ENCODE peak calls at places on chromosomes 1 and 21, in eight cellular contexts. V is aorta; E is CD8-positive, alpha-beta memory T cell; C is EL; T is EH; S is fibroblast of gingiva; M is stimulated activated effector memory CD8-positive, alpha-beta T cell treated with anti-CD3 and anti-CD28 coated beads, Interleukin-12 subunit alpha, Interleukin-12 subunit beta, amount 100 ng/mL, for 72 hours; L is central memory CD4-positive, alpha-beta T cell. P is an unnamed sample.

GRCh38 chr1:81030441-81030840 is 770.3 kb upstream of the ADGRL2 start:
- DNase-seq in L (no peak), V (no peak), E (no peak), S (no peak), C (no peak), M (no peak), T (no peak), P (no peak)

GRCh38 chr1:43930168-43930948 is 3.2 kb upstream of the ARTN start:
- DNase-seq in L (no peak), C (no peak), S (no peak), V (peak), E (no peak), T (no peak), M (no peak), P (no peak)

GRCh38 chr21:27149034-27149433 is 182.1 kb upstream of the ADAMTS5 start:
- DNase-seq in E (no peak), M (no peak), T (peak), S (peak), L (no peak), C (peak), V (no peak), P (peak)

GRCh38 chr1:156004843-156005593 is 15.7 kb downstream of the SSR2 start:
- DNase-seq in M (peak), L (peak), T (peak), V (peak), E (no peak), C (no peak), S (no peak), P (no peak)

GRCh38 chr1:227789042-227789880 is 26.2 kb upstream of the PRSS38 start:
- DNase-seq in T (peak), V (no peak), C (peak), S (peak), E (peak), M (no peak), L (no peak), P (no peak)

GRCh38 chr1:159602501-159602900 is 14.9 kb downstream of the APCS start:
- DNase-seq in E (no peak), C (no peak), T (no peak), V (no peak), L (no peak), S (no peak), M (no peak), P (no peak)

GRCh38 chr1:2460996-2461751 is 14.9 kb upstream of the PLCH2 start:
- DNase-seq in M (no peak), T (no peak), S (no peak), V (no peak), L (no peak), E (no peak), C (no peak), P (no peak)

GRCh38 chr21:38956791-38957571 is 151.3 kb downstream of the ETS2 start:
- DNase-seq in M (no peak), E (no peak), T (no peak), L (no peak), S (no peak), C (no peak), V (no peak), P (no peak)

GRCh38 chr1:16006552-16007485 is 2.8 kb downstream of the SRARP start:
- DNase-seq in S (peak), E (no peak), M (no peak), C (peak), T (peak), V (no peak), L (no peak), P (peak)

GRCh38 chr1:156091610-156092009 is 9.3 kb upstream of the MEX3A start:
- DNase-seq in L (no peak), E (no peak), S (no peak), V (no peak), T (no peak), M (no peak), C (no peak), P (no peak)

GRCh38 chr1:169460193-169460833 is 25.4 kb downstream of the SLC19A2 start:
- DNase-seq in E (no peak), L (peak), V (no peak), S (no peak), T (peak), C (peak), M (peak), P (peak)

GRCh38 chr1:92583821-92584760 is 97.4 kb upstream of the GFI1 start:
- DNase-seq in S (peak), V (no peak), L (peak), C (peak), T (peak), M (no peak), E (no peak), P (peak)

GRCh38 chr1:221100196-221100950 is 221.1 kb downstream of the HLX start:
- DNase-seq in L (no peak), E (no peak), C (peak), V (no peak), M (no peak), S (peak), T (peak), P (peak)

GRCh38 chr1:235736263-235736662 is 86.7 kb upstream of the GNG4 start:
- DNase-seq in M (no peak), E (no peak), V (no peak), S (no peak), C (no peak), T (no peak), L (no peak), P (no peak)

GRCh38 chr1:41891403-41891896 is 27.3 kb downstream of the HIVEP3 start:
- DNase-seq in C (peak), E (peak), M (peak), T (peak), V (no peak), L (peak), S (no peak), P (no peak)

P was measured in AG10803.